ENCODE peak calls at places on chromosomes 13 and 19, in five cellular contexts. E is PC-3, C is A549, T is left ventricle myocardium inferior, J is tibial nerve. L is an unnamed sample. For H3K4me1, the result is how much of the 10 kb centered on the place peaks cover.

GRCh38 chr19:47660435-47660832 is 51.5 kb downstream of the BICRA start:
- DNase-seq in E (peak), C (peak), T (no peak), J (no peak), L (no peak)

GRCh38 chr19:13764821-13765394 is 586 bp downstream of the MRI1 start:
- DNase-seq in E (peak), C (no peak), T (peak), J (no peak), L (no peak)

GRCh38 chr13:91348906-91349435 is 1.5 kb downstream of the MIR17HG start:
- DNase-seq in E (peak), C (peak), T (peak), J (peak), L (peak)

GRCh38 chr13:33109801-33110200 is 93.6 kb downstream of the KL start:
- DNase-seq in E (no peak), C (peak), T (no peak), J (no peak), L (no peak)

GRCh38 chr13:70995338-70995737 is 871.7 kb downstream of the DACH1 start:
- DNase-seq in E (no peak), C (no peak), T (no peak), J (no peak), L (no peak)

GRCh38 chr19:51081476-51081875 is 1.2 kb downstream of the KLK14 start:
- DNase-seq in E (no peak), C (no peak), T (no peak), J (no peak), L (no peak)

GRCh38 chr19:14117668-14118164 is at the start of gene PRKACA:
- DNase-seq in E (peak), C (peak), T (peak), J (peak), L (peak)

GRCh38 chr13:106867249-106867648 is 299.3 kb upstream of the ARGLU1 start:
- DNase-seq in E (peak), C (no peak), T (no peak), J (no peak), L (no peak)

GRCh38 chr19:48806518-48806817 is 4.4 kb downstream of the BCAT2 start:
- DNase-seq in E (no peak), C (no peak), T (no peak), J (no peak), L (no peak)

GRCh38 chr19:27905074-27905473 is 1307.9 kb downstream of the UQCRFS1 start:
- DNase-seq in E (no peak), C (no peak), T (no peak), J (no peak), L (no peak)

GRCh38 chr19:45676851-45677263 is 8.8 kb downstream of the GIPR start:
- DNase-seq in E (no peak), C (no peak), T (no peak), J (no peak), L (no peak)

GRCh38 chr13:96958286-96958891 is 35.9 kb downstream of the OXGR1 start:
- DNase-seq in E (peak), C (peak), T (no peak), J (no peak), L (no peak)

GRCh38 chr13:51913421-51914136 is 51.8 kb downstream of the CCDC70 start:
- DNase-seq in E (no peak), C (no peak), T (no peak), J (no peak), L (no peak)

GRCh38 chr19:33444993-33445751 is 71.7 kb downstream of the CEBPG start:
- DNase-seq in E (no peak), C (no peak), T (peak), J (no peak), L (peak)

DNA sequence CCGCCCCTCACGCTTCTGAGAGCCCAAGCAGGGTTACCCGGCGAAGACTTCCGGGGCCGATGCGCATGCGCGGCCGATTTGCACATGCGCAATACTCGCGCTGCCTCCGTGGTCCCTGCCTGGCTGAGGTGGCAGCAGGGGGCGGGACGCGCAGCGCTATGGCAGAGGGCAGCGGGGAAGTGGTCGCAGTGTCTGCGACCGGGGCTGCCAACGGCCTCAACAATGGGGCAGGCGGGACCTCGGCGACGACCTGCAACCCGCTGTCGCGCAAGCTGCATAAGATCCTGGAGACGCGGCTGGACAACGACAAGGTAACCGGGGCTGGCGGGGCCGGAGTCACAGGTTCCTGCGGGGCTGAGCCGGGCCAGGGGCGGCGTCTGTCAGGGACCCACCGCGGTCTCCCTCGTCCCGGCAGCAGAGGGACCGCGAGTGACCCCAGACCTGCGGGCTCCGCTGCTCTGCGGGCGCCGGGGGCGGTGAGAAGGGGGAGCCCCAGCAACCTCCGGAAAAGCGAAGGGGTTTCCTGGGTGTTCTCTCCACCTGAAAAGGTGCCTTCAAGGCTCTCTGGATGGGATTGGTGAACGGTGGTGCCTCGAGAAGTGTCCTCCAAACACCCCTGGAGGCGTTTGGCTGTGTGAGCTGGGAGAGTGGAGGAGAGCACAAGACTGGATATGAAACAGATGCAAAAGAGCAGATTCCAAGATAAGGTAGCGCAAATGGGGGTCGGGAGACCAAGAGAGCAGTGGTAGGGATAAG is at the start of gene COG6:
- DNase-seq in E (peak), C (peak), T (peak), J (peak), L (peak)
- H3K27ac ChIP-seq in E (no peak), C (peak), T (peak), J (peak), L (no peak)

DNA sequence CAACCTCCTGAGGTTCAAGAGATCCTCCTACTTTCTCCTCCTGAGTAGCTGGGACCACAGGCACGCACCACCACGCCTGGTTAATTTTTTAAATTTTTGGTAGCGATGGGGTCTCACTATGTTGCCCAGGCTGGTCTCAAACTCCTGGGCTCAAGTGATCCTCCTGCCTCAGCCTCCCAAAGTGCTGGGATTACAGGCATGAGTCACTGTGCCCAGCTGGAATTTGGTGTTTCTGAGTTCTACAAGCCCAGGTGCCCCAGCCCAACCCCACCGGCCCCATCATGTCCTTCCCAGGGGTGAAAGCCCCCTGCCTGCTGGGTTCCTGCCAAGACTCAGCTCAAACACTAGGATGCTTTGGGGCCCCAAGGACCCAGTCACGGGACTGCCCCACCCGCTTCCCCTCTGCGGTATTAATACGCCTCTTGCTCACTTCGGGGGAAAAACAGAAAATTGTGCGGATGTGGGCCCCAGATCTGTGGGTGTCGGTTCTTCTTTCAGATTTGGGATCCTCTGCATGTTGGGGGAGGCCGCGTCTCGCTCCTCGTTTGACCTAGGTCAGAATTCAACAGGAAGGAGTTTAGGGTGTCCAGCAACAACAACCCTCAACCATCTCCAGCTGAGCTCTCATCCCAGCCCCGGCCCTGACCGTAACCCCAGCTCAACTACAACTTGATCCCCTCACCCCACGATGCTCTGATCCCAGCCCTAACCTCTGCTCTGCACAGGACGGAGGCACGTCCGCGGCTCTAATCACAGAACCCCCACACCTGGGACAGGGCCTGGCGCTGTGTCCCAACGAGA is 3.7 kb upstream of the FCER2 start:
- DNase-seq in E (no peak), C (no peak), T (peak), J (peak), L (no peak)
- H3K4me1 ChIP-seq in E (under half), C (under half), T (under half), J (under half), L (under half)

GRCh38 chr13:27044837-27045570 is 126.6 kb downstream of the USP12 start:
- DNase-seq in E (no peak), C (no peak), T (no peak), J (no peak), L (no peak)

GRCh38 chr13:27039171-27039701 is 132.4 kb downstream of the USP12 start:
- DNase-seq in E (no peak), C (no peak), T (no peak), J (no peak), L (no peak)

GRCh38 chr13:27040826-27041108 is 130.8 kb downstream of the USP12 start:
- DNase-seq in E (no peak), C (no peak), T (no peak), J (no peak), L (no peak)

GRCh38 chr13:27041341-27041740 is 130.3 kb downstream of the USP12 start:
- DNase-seq in E (no peak), C (no peak), T (no peak), J (no peak), L (no peak)

GRCh38 chr13:27043013-27043412 is 128.6 kb downstream of the USP12 start:
- DNase-seq in E (peak), C (peak), T (no peak), J (no peak), L (no peak)
- H3K27ac ChIP-seq in E (peak), C (peak), T (no peak), J (peak), L (no peak)

DNA sequence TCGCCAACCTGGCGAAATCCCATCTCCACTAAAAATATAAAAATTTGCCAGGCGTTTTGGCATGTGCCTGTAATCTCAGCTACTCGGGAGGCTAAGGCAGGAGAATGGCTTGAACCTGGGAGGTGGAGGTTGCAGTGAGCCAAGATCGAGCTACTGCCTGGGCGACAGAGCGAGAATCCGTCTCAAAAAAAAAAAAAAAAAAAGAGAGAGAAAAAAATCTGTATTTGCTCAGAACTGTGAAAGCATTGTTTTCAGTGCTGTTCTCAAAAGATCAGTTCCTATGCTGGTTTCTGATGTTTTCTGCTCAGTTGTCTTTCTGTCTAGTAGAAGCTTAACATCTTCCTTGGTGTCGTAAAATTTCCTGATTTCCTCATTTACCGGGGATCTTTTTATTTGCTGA is 2.5 kb downstream of the SF3A2 start:
- DNase-seq in E (no peak), C (no peak), T (no peak), J (no peak), L (no peak)
- H3K4me1 ChIP-seq in E (under half), C (half or more), T (half or more), J (half or more), L (under half)

GRCh38 chr13:37531054-37531453 is 67.5 kb downstream of the POSTN start:
- DNase-seq in E (no peak), C (no peak), T (no peak), J (no peak), L (no peak)

GRCh38 chr13:37539176-37539575 is 59.4 kb downstream of the POSTN start:
- DNase-seq in E (no peak), C (no peak), T (no peak), J (no peak), L (no peak)

DNA sequence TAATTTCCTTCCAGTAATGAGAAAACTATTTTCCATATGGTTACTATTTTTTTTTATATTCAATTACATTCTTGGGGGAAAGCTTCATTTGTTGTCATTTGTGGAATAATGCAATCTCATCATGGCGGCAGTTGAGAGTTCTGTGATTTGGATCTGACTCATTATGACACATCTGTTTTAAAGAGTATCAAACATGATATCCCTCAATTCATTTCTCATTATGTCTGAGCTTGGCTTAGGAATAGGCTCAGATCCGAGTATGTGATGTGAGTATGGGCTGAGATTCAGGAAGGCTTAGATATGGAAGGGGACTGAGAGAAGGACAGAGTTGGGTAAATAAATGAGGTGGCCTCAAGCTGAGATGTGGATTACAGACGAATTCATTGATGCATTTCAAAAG is 64.4 kb downstream of the POSTN start:
- DNase-seq in E (peak), C (no peak), T (no peak), J (no peak), L (no peak)
- H3K27ac ChIP-seq in E (peak), C (no peak), T (no peak), J (no peak), L (no peak)

DNA sequence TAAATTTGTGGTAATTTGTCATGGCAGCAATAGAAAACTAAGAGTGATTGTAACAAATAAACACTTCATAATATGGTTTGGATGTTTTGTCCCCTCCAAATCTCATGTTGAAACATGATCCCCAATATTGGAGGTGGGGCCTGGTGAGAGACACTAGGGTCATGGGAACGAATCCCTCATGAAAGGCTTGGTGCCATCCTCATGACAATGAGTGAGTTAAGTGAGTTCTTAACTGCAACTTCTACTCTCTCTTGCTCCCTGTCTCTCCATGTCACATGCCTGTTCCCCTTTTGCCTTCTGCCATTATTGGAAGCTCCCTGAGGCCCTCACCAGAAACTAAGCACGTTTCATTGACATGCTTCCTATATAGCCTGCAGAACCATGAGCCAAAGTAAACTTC is 1233.2 kb downstream of the OLFM4 start:
- DNase-seq in E (no peak), C (no peak), T (no peak), J (no peak), L (no peak)
- H3K4me1 ChIP-seq in E (under half), C (under half), T (under half), J (under half), L (under half)

GRCh38 chr13:46170687-46171086 is 11.3 kb downstream of the LCP1 start:
- DNase-seq in E (no peak), C (no peak), T (no peak), J (no peak), L (no peak)

GRCh38 chr13:46171739-46172138 is 10.2 kb downstream of the LCP1 start:
- DNase-seq in E (no peak), C (no peak), T (no peak), J (no peak), L (no peak)

GRCh38 chr13:46170268-46170667 is 11.7 kb downstream of the LCP1 start:
- DNase-seq in E (no peak), C (no peak), T (no peak), J (no peak), L (no peak)

GRCh38 chr13:46172531-46172991 is 9.4 kb downstream of the LCP1 start:
- DNase-seq in E (no peak), C (no peak), T (no peak), J (no peak), L (no peak)

DNA sequence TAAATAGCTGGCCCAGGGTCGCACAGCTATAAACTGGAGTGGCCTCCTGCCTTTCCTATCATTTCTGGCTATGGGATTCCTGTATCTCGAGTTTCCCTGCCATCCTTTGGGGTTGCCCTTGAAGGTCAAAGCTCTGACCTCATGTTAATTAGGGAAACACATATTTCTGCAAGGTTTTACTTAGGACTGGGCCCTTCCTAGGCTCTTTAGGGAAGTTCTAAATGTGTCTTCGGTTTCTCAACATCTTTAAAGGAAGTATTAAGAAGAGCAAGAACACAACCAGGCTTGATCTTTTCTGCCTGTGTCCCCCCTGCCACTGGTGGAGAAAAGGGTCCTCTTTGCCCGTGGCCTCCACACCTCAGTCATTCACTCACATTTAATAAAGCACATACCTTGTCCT is 10.8 kb downstream of the LCP1 start:
- DNase-seq in E (no peak), C (no peak), T (no peak), J (no peak), L (no peak)
- H3K27ac ChIP-seq in E (no peak), C (no peak), T (peak), J (no peak), L (no peak)

DNA sequence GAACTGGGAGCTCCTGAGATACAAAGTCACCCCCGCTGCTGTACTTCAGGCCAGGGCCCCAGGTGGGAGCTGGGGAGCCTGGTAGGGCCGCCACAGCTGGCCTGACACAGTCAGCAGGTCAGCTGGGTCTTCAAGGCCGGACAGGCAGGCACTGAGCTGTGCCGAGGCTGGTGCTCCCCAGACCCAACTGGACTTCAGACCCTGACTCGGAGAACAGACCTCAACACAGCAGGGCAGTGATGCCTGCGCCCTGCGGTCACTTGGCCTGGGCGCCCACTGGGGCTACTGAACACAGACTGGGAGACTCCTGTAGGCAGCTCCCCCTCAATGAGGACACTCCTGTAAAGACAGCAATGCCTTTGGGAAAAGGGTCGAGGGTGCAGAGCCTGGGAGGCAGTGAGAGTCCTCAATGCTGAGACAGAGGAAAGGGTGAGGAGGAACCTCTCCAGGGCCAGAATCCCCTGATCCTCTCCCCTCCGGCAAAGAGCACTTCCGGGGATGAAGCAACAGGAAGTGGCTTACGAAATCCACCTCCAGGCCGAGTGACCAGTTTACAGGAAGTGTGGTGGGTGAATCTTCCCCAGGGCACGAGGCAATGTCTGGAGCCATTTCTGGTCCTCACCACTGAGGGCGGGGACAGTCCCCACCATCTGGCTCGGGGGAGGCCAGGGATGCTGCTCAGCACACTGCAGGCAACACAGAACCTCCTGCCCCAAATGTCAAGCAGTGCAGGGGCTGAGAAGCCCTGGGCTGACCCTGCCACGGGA is 40.8 kb upstream of the ISYNA1 start:
- DNase-seq in E (peak), C (peak), T (peak), J (peak), L (peak)
- H3K4me1 ChIP-seq in E (under half), C (under half), T (half or more), J (half or more), L (under half)

L was measured in RWPE2.